ENCODE peak calls at places on chromosomes 12 and 14, in seven cellular contexts. One of them, this sample, is unnamed.
A peak's percentile ranks its signal among the peaks of the same experiment; 100 is the strongest.

GRCh38 chr12:106757623-106758348 is 16.7 kb upstream of the RIC8B start:
- DNase-seq in prostate gland: no peak
- DNase-seq in cardiac fibroblast: no peak
- DNase-seq in AG04450: no peak
- DNase-seq in tibial artery: peak; percentile 73
- DNase-seq in brain microvascular endothelial cell: no peak
- DNase-seq in skeletal muscle cell: no peak
- DNase-seq in this sample: no peak

GRCh38 chr14:92973265-92973797 is 50.4 kb downstream of the CHGA start:
- DNase-seq in prostate gland: peak; percentile 86
- DNase-seq in cardiac fibroblast: peak; percentile 95
- DNase-seq in AG04450: no peak
- DNase-seq in tibial artery: peak; percentile 89
- DNase-seq in brain microvascular endothelial cell: peak; percentile 9
- DNase-seq in skeletal muscle cell: no peak
- DNase-seq in this sample: no peak

GRCh38 chr12:110846615-110847566 is at the start of gene CCDC63:
- DNase-seq in prostate gland: peak; percentile 39
- DNase-seq in cardiac fibroblast: peak; percentile 56
- DNase-seq in AG04450: no peak
- DNase-seq in tibial artery: peak; percentile 71
- DNase-seq in brain microvascular endothelial cell: peak; percentile 16
- DNase-seq in skeletal muscle cell: peak; percentile 8
- DNase-seq in this sample: no peak

GRCh38 chr14:88129306-88130056 is 124.5 kb downstream of the GPR65 start:
- DNase-seq in prostate gland: no peak
- DNase-seq in cardiac fibroblast: peak; percentile 90
- DNase-seq in AG04450: no peak
- DNase-seq in tibial artery: no peak
- DNase-seq in brain microvascular endothelial cell: peak; percentile 35
- DNase-seq in skeletal muscle cell: peak; percentile 65
- DNase-seq in this sample: peak; percentile 40

GRCh38 chr12:124829008-124829707 is 34.5 kb downstream of the SCARB1 start:
- DNase-seq in prostate gland: no peak
- DNase-seq in cardiac fibroblast: peak; percentile 77
- DNase-seq in AG04450: peak; percentile 36
- DNase-seq in tibial artery: no peak
- DNase-seq in brain microvascular endothelial cell: peak; percentile 96
- DNase-seq in skeletal muscle cell: peak; percentile 87
- DNase-seq in this sample: peak; percentile 76

GRCh38 chr12:49295087-49296001 is at the start of gene PRPH:
- DNase-seq in prostate gland: no peak
- DNase-seq in cardiac fibroblast: no peak
- DNase-seq in AG04450: no peak
- DNase-seq in tibial artery: peak; percentile 59
- DNase-seq in brain microvascular endothelial cell: no peak
- DNase-seq in skeletal muscle cell: no peak
- DNase-seq in this sample: no peak

GRCh38 chr14:105891221-105891602 is 364.8 kb downstream of the TMEM121 start:
- DNase-seq in prostate gland: no peak
- DNase-seq in cardiac fibroblast: no peak
- DNase-seq in AG04450: no peak
- DNase-seq in tibial artery: peak; percentile 60
- DNase-seq in brain microvascular endothelial cell: no peak
- DNase-seq in skeletal muscle cell: no peak
- DNase-seq in this sample: no peak

GRCh38 chr14:99671230-99672224 is 12.6 kb upstream of the CYP46A1 start:
- DNase-seq in prostate gland: no peak
- DNase-seq in cardiac fibroblast: no peak
- DNase-seq in AG04450: no peak
- DNase-seq in tibial artery: no peak
- DNase-seq in brain microvascular endothelial cell: no peak
- DNase-seq in skeletal muscle cell: no peak
- DNase-seq in this sample: no peak

GRCh38 chr12:70418101-70418500 is 52.0 kb downstream of the KCNMB4 start:
- DNase-seq in prostate gland: no peak
- DNase-seq in cardiac fibroblast: no peak
- DNase-seq in AG04450: no peak
- DNase-seq in tibial artery: no peak
- DNase-seq in brain microvascular endothelial cell: no peak
- DNase-seq in skeletal muscle cell: no peak
- DNase-seq in this sample: peak; percentile 2

GRCh38 chr12:102702447-102703114 is 214.5 kb downstream of the PAH start:
- DNase-seq in prostate gland: peak; percentile 10
- DNase-seq in cardiac fibroblast: peak; percentile 77
- DNase-seq in AG04450: peak; percentile 27
- DNase-seq in tibial artery: no peak
- DNase-seq in brain microvascular endothelial cell: peak; percentile 66
- DNase-seq in skeletal muscle cell: peak; percentile 18
- DNase-seq in this sample: peak; percentile 51

GRCh38 chr12:58616618-58617017 is 303.7 kb downstream of the LRIG3 start:
- DNase-seq in prostate gland: no peak
- DNase-seq in cardiac fibroblast: no peak
- DNase-seq in AG04450: no peak
- DNase-seq in tibial artery: no peak
- DNase-seq in brain microvascular endothelial cell: no peak
- DNase-seq in skeletal muscle cell: no peak
- DNase-seq in this sample: no peak

GRCh38 chr12:118494776-118495175 is 118.4 kb downstream of the SUDS3 start:
- DNase-seq in prostate gland: no peak
- DNase-seq in cardiac fibroblast: no peak
- DNase-seq in AG04450: no peak
- DNase-seq in tibial artery: no peak
- DNase-seq in brain microvascular endothelial cell: peak; percentile 24
- DNase-seq in skeletal muscle cell: no peak
- DNase-seq in this sample: no peak

GRCh38 chr14:21703357-21704339 is 30.0 kb upstream of the OR4E1 start:
- DNase-seq in prostate gland: no peak
- DNase-seq in cardiac fibroblast: no peak
- DNase-seq in AG04450: no peak
- DNase-seq in tibial artery: no peak
- DNase-seq in brain microvascular endothelial cell: no peak
- DNase-seq in skeletal muscle cell: no peak
- DNase-seq in this sample: no peak

GRCh38 chr14:31993521-31993941 is 83.6 kb upstream of the ARHGAP5 start:
- DNase-seq in prostate gland: no peak
- DNase-seq in cardiac fibroblast: no peak
- DNase-seq in AG04450: no peak
- DNase-seq in tibial artery: no peak
- DNase-seq in brain microvascular endothelial cell: peak; percentile 54
- DNase-seq in skeletal muscle cell: no peak
- DNase-seq in this sample: no peak

GRCh38 chr14:69090187-69090789 is 62.6 kb downstream of the DCAF5 start:
- DNase-seq in prostate gland: peak; percentile 51
- DNase-seq in cardiac fibroblast: peak; percentile 63
- DNase-seq in AG04450: no peak
- DNase-seq in tibial artery: no peak
- DNase-seq in brain microvascular endothelial cell: peak; percentile 33
- DNase-seq in skeletal muscle cell: no peak
- DNase-seq in this sample: no peak

GRCh38 chr12:56304276-56304675 is 4.1 kb upstream of the CS start:
- DNase-seq in prostate gland: no peak
- DNase-seq in cardiac fibroblast: no peak
- DNase-seq in AG04450: no peak
- DNase-seq in tibial artery: no peak
- DNase-seq in brain microvascular endothelial cell: no peak
- DNase-seq in skeletal muscle cell: no peak
- DNase-seq in this sample: no peak

GRCh38 chr12:123471374-123472068 is 13.6 kb downstream of the SNRNP35 start:
- DNase-seq in prostate gland: no peak
- DNase-seq in cardiac fibroblast: peak; percentile 77
- DNase-seq in AG04450: peak; percentile 84
- DNase-seq in tibial artery: no peak
- DNase-seq in brain microvascular endothelial cell: peak; percentile 71
- DNase-seq in skeletal muscle cell: peak; percentile 56
- DNase-seq in this sample: peak; percentile 33

GRCh38 chr12:45216983-45217485 is 1.1 kb downstream of the ANO6 start:
- DNase-seq in prostate gland: no peak
- DNase-seq in cardiac fibroblast: no peak
- DNase-seq in AG04450: no peak
- DNase-seq in tibial artery: no peak
- DNase-seq in brain microvascular endothelial cell: no peak
- DNase-seq in skeletal muscle cell: no peak
- DNase-seq in this sample: no peak

GRCh38 chr14:68756071-68756481 is 36.8 kb downstream of the ZFP36L1 start:
- DNase-seq in prostate gland: no peak
- DNase-seq in cardiac fibroblast: no peak
- DNase-seq in AG04450: no peak
- DNase-seq in tibial artery: no peak
- DNase-seq in brain microvascular endothelial cell: no peak
- DNase-seq in skeletal muscle cell: no peak
- DNase-seq in this sample: no peak

GRCh38 chr12:54605138-54605970 is 16.9 kb upstream of the PPP1R1A start:
- DNase-seq in prostate gland: no peak
- DNase-seq in cardiac fibroblast: no peak
- DNase-seq in AG04450: no peak
- DNase-seq in tibial artery: peak; percentile 12
- DNase-seq in brain microvascular endothelial cell: no peak
- DNase-seq in skeletal muscle cell: no peak
- DNase-seq in this sample: no peak

GRCh38 chr12:53051881-53052412 is 2.1 kb downstream of the TNS2 start:
- DNase-seq in prostate gland: no peak
- DNase-seq in cardiac fibroblast: no peak
- DNase-seq in AG04450: no peak
- DNase-seq in tibial artery: peak; percentile 69
- DNase-seq in brain microvascular endothelial cell: no peak
- DNase-seq in skeletal muscle cell: no peak
- DNase-seq in this sample: no peak

GRCh38 chr12:53052419-53053222 is 2.8 kb downstream of the TNS2 start:
- DNase-seq in prostate gland: peak; percentile 93
- DNase-seq in cardiac fibroblast: peak; percentile 93
- DNase-seq in AG04450: no peak
- DNase-seq in tibial artery: peak; percentile 98
- DNase-seq in brain microvascular endothelial cell: peak; percentile 67
- DNase-seq in skeletal muscle cell: peak; percentile 56
- DNase-seq in this sample: no peak

GRCh38 chr12:53051058-53051880 is 1.4 kb downstream of the TNS2 start:
- DNase-seq in prostate gland: peak; percentile 66
- DNase-seq in cardiac fibroblast: peak; percentile 75
- DNase-seq in AG04450: no peak
- DNase-seq in tibial artery: peak; percentile 96
- DNase-seq in brain microvascular endothelial cell: peak; percentile 63
- DNase-seq in skeletal muscle cell: peak; percentile 60
- DNase-seq in this sample: no peak

GRCh38 chr12:53054112-53054878 is 4.4 kb downstream of the TNS2 start:
- DNase-seq in prostate gland: peak; percentile 98
- DNase-seq in cardiac fibroblast: peak; percentile 92
- DNase-seq in AG04450: no peak
- DNase-seq in tibial artery: peak; percentile 98
- DNase-seq in brain microvascular endothelial cell: peak; percentile 68
- DNase-seq in skeletal muscle cell: peak; percentile 56
- DNase-seq in this sample: no peak

GRCh38 chr12:53053223-53054111 is 3.6 kb downstream of the TNS2 start:
- DNase-seq in prostate gland: peak; percentile 84
- DNase-seq in cardiac fibroblast: no peak
- DNase-seq in AG04450: no peak
- DNase-seq in tibial artery: peak; percentile 89
- DNase-seq in brain microvascular endothelial cell: no peak
- DNase-seq in skeletal muscle cell: no peak
- DNase-seq in this sample: no peak
- H3K4me3 ChIP-seq in prostate gland: peak overlapping the region; percentile 33
- H3K4me3 ChIP-seq in cardiac fibroblast: peak overlapping the region; percentile 16
- H3K4me3 ChIP-seq in AG04450: peak overlapping the region; percentile 7
- H3K4me3 ChIP-seq in tibial artery: peak overlapping the region; percentile 71
- H3K4me3 ChIP-seq in brain microvascular endothelial cell: peak overlapping the region; percentile 67
- H3K4me3 ChIP-seq in skeletal muscle cell: peak overlapping the region; percentile 46
- H3K4me3 ChIP-seq in this sample: no peak overlapping the region

GRCh38 chr12:24767016-24767415 is 181.9 kb downstream of the BCAT1 start:
- DNase-seq in prostate gland: no peak
- DNase-seq in cardiac fibroblast: no peak
- DNase-seq in AG04450: no peak
- DNase-seq in tibial artery: no peak
- DNase-seq in brain microvascular endothelial cell: no peak
- DNase-seq in skeletal muscle cell: no peak
- DNase-seq in this sample: no peak
- H3K4me3 ChIP-seq in prostate gland: no peak overlapping the region
- H3K4me3 ChIP-seq in cardiac fibroblast: no peak overlapping the region
- H3K4me3 ChIP-seq in AG04450: no peak overlapping the region
- H3K4me3 ChIP-seq in tibial artery: no peak overlapping the region
- H3K4me3 ChIP-seq in brain microvascular endothelial cell: no peak overlapping the region
- H3K4me3 ChIP-seq in skeletal muscle cell: no peak overlapping the region
- H3K4me3 ChIP-seq in this sample: no peak overlapping the region

GRCh38 chr14:45251912-45252311 is 1.1 kb downstream of the MIS18BP1 start:
- DNase-seq in prostate gland: no peak
- DNase-seq in cardiac fibroblast: peak; percentile 21
- DNase-seq in AG04450: no peak
- DNase-seq in tibial artery: no peak
- DNase-seq in brain microvascular endothelial cell: no peak
- DNase-seq in skeletal muscle cell: no peak
- DNase-seq in this sample: no peak
- H3K4me3 ChIP-seq in prostate gland: peak overlapping the region; percentile 79
- H3K4me3 ChIP-seq in cardiac fibroblast: peak overlapping the region; percentile 71
- H3K4me3 ChIP-seq in AG04450: peak overlapping the region; percentile 87
- H3K4me3 ChIP-seq in tibial artery: peak overlapping the region; percentile 84
- H3K4me3 ChIP-seq in brain microvascular endothelial cell: peak overlapping the region; percentile 84
- H3K4me3 ChIP-seq in skeletal muscle cell: peak overlapping the region; percentile 88
- H3K4me3 ChIP-seq in this sample: peak overlapping the region; percentile 81

GRCh38 chr14:28875937-28876910 is 109.6 kb downstream of the FOXG1 start:
- DNase-seq in prostate gland: no peak
- DNase-seq in cardiac fibroblast: no peak
- DNase-seq in AG04450: no peak
- DNase-seq in tibial artery: no peak
- DNase-seq in brain microvascular endothelial cell: no peak
- DNase-seq in skeletal muscle cell: no peak
- DNase-seq in this sample: no peak
- H3K4me3 ChIP-seq in prostate gland: no peak overlapping the region
- H3K4me3 ChIP-seq in cardiac fibroblast: no peak overlapping the region
- H3K4me3 ChIP-seq in AG04450: no peak overlapping the region
- H3K4me3 ChIP-seq in tibial artery: no peak overlapping the region
- H3K4me3 ChIP-seq in brain microvascular endothelial cell: no peak overlapping the region
- H3K4me3 ChIP-seq in skeletal muscle cell: no peak overlapping the region
- H3K4me3 ChIP-seq in this sample: no peak overlapping the region

GRCh38 chr14:103818422-103818821 is 29.0 kb downstream of the PPP1R13B start:
- DNase-seq in prostate gland: no peak
- DNase-seq in cardiac fibroblast: no peak
- DNase-seq in AG04450: no peak
- DNase-seq in tibial artery: no peak
- DNase-seq in brain microvascular endothelial cell: no peak
- DNase-seq in skeletal muscle cell: no peak
- DNase-seq in this sample: no peak

GRCh38 chr14:103818870-103819269 is 28.5 kb downstream of the PPP1R13B start:
- DNase-seq in prostate gland: no peak
- DNase-seq in cardiac fibroblast: no peak
- DNase-seq in AG04450: no peak
- DNase-seq in tibial artery: no peak
- DNase-seq in brain microvascular endothelial cell: no peak
- DNase-seq in skeletal muscle cell: no peak
- DNase-seq in this sample: no peak

GRCh38 chr14:103820382-103820781 is 27.0 kb downstream of the PPP1R13B start:
- DNase-seq in prostate gland: no peak
- DNase-seq in cardiac fibroblast: no peak
- DNase-seq in AG04450: no peak
- DNase-seq in tibial artery: no peak
- DNase-seq in brain microvascular endothelial cell: no peak
- DNase-seq in skeletal muscle cell: no peak
- DNase-seq in this sample: no peak

GRCh38 chr14:103820908-103821307 is 26.5 kb downstream of the PPP1R13B start:
- DNase-seq in prostate gland: no peak
- DNase-seq in cardiac fibroblast: no peak
- DNase-seq in AG04450: no peak
- DNase-seq in tibial artery: no peak
- DNase-seq in brain microvascular endothelial cell: no peak
- DNase-seq in skeletal muscle cell: no peak
- DNase-seq in this sample: no peak

GRCh38 chr14:103819503-103820307 is 27.7 kb downstream of the PPP1R13B start:
- DNase-seq in prostate gland: peak; percentile 19
- DNase-seq in cardiac fibroblast: peak; percentile 58
- DNase-seq in AG04450: no peak
- DNase-seq in tibial artery: peak; percentile 65
- DNase-seq in brain microvascular endothelial cell: no peak
- DNase-seq in skeletal muscle cell: no peak
- DNase-seq in this sample: no peak
- H3K4me3 ChIP-seq in prostate gland: no peak overlapping the region
- H3K4me3 ChIP-seq in cardiac fibroblast: no peak overlapping the region
- H3K4me3 ChIP-seq in AG04450: no peak overlapping the region
- H3K4me3 ChIP-seq in tibial artery: no peak overlapping the region
- H3K4me3 ChIP-seq in brain microvascular endothelial cell: no peak overlapping the region
- H3K4me3 ChIP-seq in skeletal muscle cell: peak overlapping the region; percentile 5
- H3K4me3 ChIP-seq in this sample: no peak overlapping the region

This sample was measured in AG09309.